ENCODE peak calls at places on chromosomes 2 and 18, in eight cellular contexts. X is right atrium auricular region; G is H9; D is GM23248; P is CD4-positive, CD25-positive, alpha-beta regulatory T cell; M is adrenal gland; U is psoas muscle; N is mesendoderm. W is an unnamed sample. For H3K27me3 and H3K4me1, the result is how much of the 10 kb centered on the place peaks cover.

GRCh38 chr18:62179213-62179612 is 7.6 kb downstream of the PIGN start:
- DNase-seq in M (no peak), U (no peak), G (no peak), P (no peak), X (no peak), N (no peak), D (no peak), W (no peak)

GRCh38 chr18:69968073-69968472 is 20.4 kb upstream of the CD226 start:
- DNase-seq in D (no peak), X (no peak), N (peak), U (no peak), P (peak), G (peak), M (no peak), W (no peak)

GRCh38 chr2:191693778-191694177 is 15.8 kb downstream of the NABP1 start:
- DNase-seq in D (peak), X (no peak), P (no peak), M (no peak), G (no peak), N (no peak), U (no peak), W (no peak)

GRCh38 chr2:136919682-136920081 is 154.3 kb downstream of the THSD7B start:
- DNase-seq in D (no peak), X (no peak), M (no peak), U (no peak), G (no peak), N (no peak), P (no peak), W (no peak)

GRCh38 chr2:231364961-231365810 is 30.3 kb upstream of the B3GNT7 start:
- DNase-seq in X (no peak), G (no peak), D (peak), N (peak), P (no peak), M (no peak), U (no peak), W (no peak)

GRCh38 chr2:2320486-2321249 is 10.4 kb downstream of the MYT1L start:
- DNase-seq in N (no peak), P (no peak), U (no peak), M (no peak), X (no peak), G (no peak), D (no peak), W (no peak)

GRCh38 chr18:25279961-25280360 is 72.0 kb downstream of the ZNF521 start:
- DNase-seq in G (no peak), U (no peak), X (no peak), P (no peak), N (no peak), D (no peak), M (no peak), W (no peak)

GRCh38 chr2:97735161-97735561 is 21.8 kb downstream of the ZAP70 start:
- DNase-seq in P (no peak), D (no peak), X (no peak), M (no peak), N (no peak), G (no peak), U (no peak), W (no peak)

GRCh38 chr18:59358611-59359575 is at the start of gene LMAN1:
- DNase-seq in X (peak), G (peak), U (peak), N (peak), P (peak), M (peak), D (peak), W (peak)

GRCh38 chr18:49001587-49001986 is 50.8 kb upstream of the SMAD7 start:
- DNase-seq in U (no peak), G (no peak), D (no peak), P (no peak), N (no peak), X (no peak), M (no peak), W (no peak)

GRCh38 chr2:148577845-148578492 is 66.6 kb upstream of the EPC2 start:
- DNase-seq in M (no peak), P (no peak), X (no peak), D (no peak), U (no peak), G (peak), N (peak), W (no peak)

GRCh38 chr2:72917138-72917874 is at the start of gene EMX1:
- DNase-seq in X (no peak), M (peak), N (peak), D (peak), G (peak), U (no peak), P (peak), W (no peak)

DNA sequence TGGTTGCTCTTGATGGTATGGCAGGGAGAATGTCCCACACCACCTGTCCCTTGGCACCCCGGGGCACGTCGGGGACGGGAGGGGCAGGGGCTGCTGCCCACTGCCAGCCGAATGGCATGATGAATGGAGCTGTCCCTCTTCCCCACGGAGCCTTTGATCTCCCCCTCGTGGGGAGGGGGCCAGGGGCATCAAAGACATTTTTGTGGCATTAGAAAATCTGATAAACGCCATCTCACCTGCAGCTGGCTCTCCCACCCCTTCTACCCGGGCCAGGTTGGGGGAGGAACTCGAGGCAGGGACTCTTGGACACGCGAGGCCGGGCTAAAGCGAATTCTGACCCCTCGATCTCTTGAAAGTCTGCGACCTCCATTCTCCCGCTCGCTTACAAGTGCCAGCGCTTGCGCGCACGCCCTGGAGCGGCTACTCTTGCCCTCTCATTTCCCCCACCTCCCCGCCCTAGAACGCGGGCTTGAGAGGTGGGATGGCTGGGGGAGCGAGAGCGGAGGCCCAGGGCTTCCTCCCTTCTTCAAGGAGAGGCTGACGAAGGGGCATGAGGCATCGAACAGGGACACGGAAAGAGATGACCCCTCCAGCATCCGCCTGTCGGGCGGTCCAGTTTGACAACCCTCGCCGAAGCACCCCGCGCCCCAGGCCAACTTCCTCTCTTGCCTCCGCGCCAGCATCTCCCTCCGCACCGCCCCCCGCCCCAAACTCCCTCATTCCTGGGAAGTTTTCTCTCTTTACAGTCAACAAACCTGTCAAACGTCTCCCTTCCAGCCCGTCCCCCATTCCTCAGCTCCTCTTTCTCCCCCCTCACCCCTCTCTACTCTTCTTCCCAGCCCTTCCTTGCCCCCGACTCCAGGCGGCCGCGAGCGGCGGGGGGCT is 692 bp upstream of the WNT6 start:
- DNase-seq in M (no peak), U (peak), P (no peak), G (peak), N (no peak), D (no peak), X (no peak), W (no peak)
- H3K27me3 ChIP-seq in M (under half), U (under half), P (under half), G (half or more), N (under half), D (half or more), X (under half), W (under half)

GRCh38 chr2:8678731-8679566 is 2.9 kb upstream of the ID2 start:
- DNase-seq in N (peak), P (peak), X (peak), U (peak), G (peak), D (peak), M (peak), W (peak)
- H3K4me1 ChIP-seq in N (under half), P (half or more), X (under half), U (under half), G (under half), D (under half), M (under half), W (under half)

GRCh38 chr2:85308951-85309555 is 18.7 kb downstream of the TGOLN2 start:
- DNase-seq in P (no peak), D (peak), X (peak), G (no peak), N (no peak), M (peak), U (peak), W (no peak)
- H3K27ac ChIP-seq in P (peak), D (no peak), X (peak), G (no peak), N (no peak), M (no peak), U (no peak), W (no peak)

GRCh38 chr2:85813211-85813977 is 59.6 kb downstream of the ATOH8 start:
- DNase-seq in M (peak), P (no peak), U (no peak), G (no peak), D (no peak), X (peak), N (no peak), W (no peak)

GRCh38 chr2:85811173-85811849 is 57.5 kb downstream of the ATOH8 start:
- DNase-seq in X (peak), G (no peak), U (peak), M (peak), D (peak), N (no peak), P (no peak), W (no peak)

GRCh38 chr2:85811850-85812735 is 58.3 kb downstream of the ATOH8 start:
- DNase-seq in X (peak), U (no peak), M (peak), P (no peak), N (no peak), D (no peak), G (no peak), W (no peak)

GRCh38 chr2:85813978-85814801 is 60.4 kb downstream of the ATOH8 start:
- DNase-seq in M (peak), N (peak), U (peak), P (peak), G (peak), D (peak), X (peak), W (peak)

DNA sequence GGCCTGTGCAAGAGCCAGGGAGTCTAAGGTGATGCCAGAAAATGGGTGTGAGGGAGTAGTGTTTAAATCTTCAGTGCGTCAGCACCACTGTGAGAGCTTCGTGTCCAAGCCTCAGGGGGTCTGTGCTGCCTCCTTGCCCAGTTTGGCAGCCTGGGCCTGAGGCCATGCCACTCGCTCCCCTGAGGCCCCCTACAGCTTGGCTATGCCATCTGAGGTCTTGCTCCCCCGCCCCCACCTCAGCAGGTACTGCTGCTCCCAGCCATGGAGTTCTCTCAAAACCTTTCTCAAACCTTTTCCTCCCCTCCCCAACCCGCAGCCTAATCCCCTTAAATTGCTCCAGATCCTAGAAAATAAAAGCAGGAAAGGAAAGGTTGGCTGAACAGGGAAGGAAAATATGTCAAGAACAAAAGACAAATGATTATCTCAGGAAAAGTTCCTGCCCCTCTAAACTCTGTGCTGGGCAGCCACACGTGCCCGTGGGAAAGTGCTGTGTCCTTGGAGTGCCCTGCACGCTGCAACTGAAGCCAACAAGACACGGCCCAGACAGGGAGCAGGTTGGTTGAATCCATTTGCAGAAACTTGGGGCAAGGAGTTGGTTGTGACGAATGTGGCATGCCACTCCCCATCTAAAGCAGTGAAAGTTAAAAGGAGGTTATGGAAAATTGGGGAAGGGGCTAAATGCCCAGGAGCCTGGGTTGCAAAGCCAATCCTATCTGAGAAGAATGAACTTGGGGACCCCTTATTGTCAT is 61.2 kb downstream of the ATOH8 start:
- DNase-seq in D (no peak), M (peak), P (no peak), G (no peak), N (no peak), U (no peak), X (peak), W (no peak)
- H3K27me3 ChIP-seq in D (under half), M (under half), P (under half), G (under half), N (under half), U (under half), X (under half), W (under half)

W was measured in CD8-positive, alpha-beta memory T cell.